ENCODE peak calls at places on chromosome 19, in five cellular contexts. J is stomach, L is A549, Y is lower leg skin, X is vagina. Z is an unnamed sample.

GRCh38 chr19:982567-983170 is 1.5 kb upstream of the WDR18 start:
- DNase-seq in Y (no peak), X (no peak), L (peak), J (peak), Z (peak)

GRCh38 chr19:29841559-29842367 is 30.0 kb downstream of the CCNE1 start:
- DNase-seq in L (peak), Y (no peak), X (no peak), J (no peak), Z (no peak)

GRCh38 chr19:35154535-35155406 is at the start of gene FXYD5:
- DNase-seq in J (peak), X (no peak), L (peak), Y (peak), Z (no peak)

GRCh38 chr19:3178973-3179738 is 587 bp downstream of the S1PR4 start:
- DNase-seq in L (no peak), Y (no peak), X (no peak), J (no peak), Z (no peak)

GRCh38 chr19:53917356-53917755 is 8.3 kb downstream of the CACNG7 start:
- DNase-seq in X (no peak), L (no peak), J (no peak), Y (no peak), Z (no peak)

GRCh38 chr19:29677001-29677781 is 11.9 kb downstream of the PLEKHF1 start:
- DNase-seq in Y (no peak), L (no peak), J (no peak), X (no peak), Z (no peak)

GRCh38 chr19:5719274-5719960 is 529 bp downstream of the LONP1 start:
- DNase-seq in Y (peak), L (no peak), X (no peak), J (no peak), Z (no peak)

GRCh38 chr19:23542562-23542961 is 144.4 kb downstream of the ZNF675 start:
- DNase-seq in Y (no peak), L (no peak), J (no peak), X (no peak), Z (no peak)

GRCh38 chr19:21047712-21048111 is 27.3 kb downstream of the ZNF430 start:
- DNase-seq in J (no peak), X (no peak), L (no peak), Y (no peak), Z (no peak)

GRCh38 chr19:47446534-47447469 is 24.9 kb downstream of the SLC8A2 start:
- DNase-seq in L (peak), Y (no peak), X (no peak), J (peak), Z (peak)

GRCh38 chr19:15641901-15642491 is 1.3 kb downstream of the CYP4F3 start:
- DNase-seq in Y (no peak), X (no peak), J (no peak), L (no peak), Z (no peak)

GRCh38 chr19:24062222-24062621 is 24.8 kb upstream of the ZNF254 start:
- DNase-seq in J (no peak), L (no peak), Y (no peak), X (no peak), Z (no peak)

GRCh38 chr19:9785367-9786331 is 17.1 kb upstream of the ZNF846 start:
- DNase-seq in X (peak), L (peak), J (peak), Y (peak), Z (peak)

GRCh38 chr19:7506385-7507328 is 9.2 kb upstream of the ZNF358 start:
- DNase-seq in X (no peak), J (peak), Y (peak), L (peak), Z (peak)

GRCh38 chr19:2014731-2015610 is 543 bp downstream of the BTBD2 start:
- DNase-seq in L (no peak), X (no peak), J (no peak), Y (no peak), Z (no peak)

GRCh38 chr19:28065026-28065425 is 1147.9 kb downstream of the UQCRFS1 start:
- DNase-seq in Y (no peak), X (no peak), J (no peak), L (no peak), Z (no peak)

GRCh38 chr19:852136-853013 is at the start of gene ELANE:
- DNase-seq in L (no peak), Y (no peak), X (no peak), J (no peak), Z (no peak)

GRCh38 chr19:7415163-7415856 is 66.6 kb downstream of the ARHGEF18 start:
- DNase-seq in J (peak), Y (no peak), L (peak), X (no peak), Z (peak)

GRCh38 chr19:48539503-48540096 is 12.4 kb upstream of the SULT2B1 start:
- DNase-seq in X (no peak), J (peak), L (peak), Y (no peak), Z (no peak)

GRCh38 chr19:737591-738093 is 13.3 kb upstream of the MISP start:
- DNase-seq in J (peak), X (no peak), L (peak), Y (no peak), Z (no peak)

GRCh38 chr19:39908803-39909202 is 25.6 kb downstream of the FCGBP start:
- DNase-seq in J (no peak), L (no peak), Y (no peak), X (peak), Z (no peak)

GRCh38 chr19:34171539-34171876 is 796 bp upstream of the LSM14A start:
- DNase-seq in X (no peak), J (no peak), Y (no peak), L (no peak), Z (no peak)

GRCh38 chr19:31290926-31291590 is 58.2 kb downstream of the TSHZ3 start:
- DNase-seq in J (no peak), Y (no peak), X (no peak), L (no peak), Z (no peak)

GRCh38 chr19:47058621-47059020 is 10.2 kb upstream of the TMEM160 start:
- DNase-seq in J (no peak), Y (no peak), X (no peak), L (no peak), Z (no peak)

GRCh38 chr19:16042533-16043085 is 33.7 kb upstream of the TPM4 start:
- DNase-seq in L (no peak), X (no peak), Y (no peak), J (no peak), Z (no peak)

GRCh38 chr19:55483681-55484361 is 1.2 kb upstream of the NAT14 start:
- DNase-seq in X (no peak), J (no peak), Y (no peak), L (no peak), Z (no peak)

GRCh38 chr19:55485439-55486011 is 537 bp downstream of the NAT14 start:
- DNase-seq in X (no peak), J (no peak), Y (no peak), L (no peak), Z (no peak)

GRCh38 chr19:55482967-55483671 is 1.9 kb upstream of the NAT14 start:
- DNase-seq in X (no peak), L (no peak), Y (no peak), J (no peak), Z (no peak)

GRCh38 chr19:55486043-55486970 is 1.3 kb downstream of the NAT14 start:
- DNase-seq in X (no peak), J (no peak), Y (no peak), L (no peak), Z (no peak)

DNA sequence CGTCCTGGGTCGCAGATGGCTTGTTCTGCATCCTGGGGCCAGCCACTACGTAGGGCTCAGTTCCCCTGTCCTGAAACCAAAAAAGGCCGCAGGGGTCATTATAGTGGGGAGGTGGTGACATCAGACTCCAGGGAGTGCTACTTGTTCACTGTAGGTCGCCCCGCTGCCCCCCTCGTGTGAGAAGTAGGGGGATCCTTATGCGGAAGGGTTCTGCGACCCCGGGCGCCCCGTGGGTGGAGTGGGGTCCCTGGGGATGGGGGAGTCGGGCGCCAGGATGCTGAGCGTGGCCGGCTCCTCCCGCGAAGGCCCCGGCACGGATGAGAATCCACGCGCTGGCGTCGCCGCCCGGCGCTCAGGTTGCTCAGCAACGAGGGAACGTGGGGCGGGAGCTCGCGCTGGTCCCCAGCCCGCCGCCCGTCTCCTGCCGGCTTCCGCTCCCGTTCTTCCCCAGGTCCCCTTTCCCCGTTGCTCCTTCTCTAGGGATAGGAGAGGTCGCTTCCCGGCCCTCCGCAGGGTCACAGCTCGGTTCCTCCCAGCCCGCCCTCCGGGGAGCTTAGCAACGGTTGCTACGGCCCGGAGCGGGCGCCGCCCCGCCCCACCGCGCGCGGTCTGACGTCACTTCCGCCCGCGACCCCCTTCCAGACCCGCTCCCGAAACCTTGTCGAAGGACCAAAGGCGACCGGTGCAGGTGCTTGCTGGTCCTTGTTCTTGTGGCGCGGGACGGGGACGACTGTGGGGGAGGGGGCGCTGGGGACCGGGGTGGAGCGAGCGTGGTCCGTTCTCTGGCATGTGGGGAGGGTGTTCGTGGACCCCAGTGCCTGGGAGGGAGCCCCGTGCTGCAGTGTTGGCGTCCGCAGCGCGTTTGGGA is at the start of gene NAT14:
- DNase-seq in L (peak), X (no peak), J (peak), Y (no peak), Z (peak)
- TF ChIP-seq POLR2A in L (peak), X (no peak), J (no peak), Y (no peak), Z (no peak)

DNA sequence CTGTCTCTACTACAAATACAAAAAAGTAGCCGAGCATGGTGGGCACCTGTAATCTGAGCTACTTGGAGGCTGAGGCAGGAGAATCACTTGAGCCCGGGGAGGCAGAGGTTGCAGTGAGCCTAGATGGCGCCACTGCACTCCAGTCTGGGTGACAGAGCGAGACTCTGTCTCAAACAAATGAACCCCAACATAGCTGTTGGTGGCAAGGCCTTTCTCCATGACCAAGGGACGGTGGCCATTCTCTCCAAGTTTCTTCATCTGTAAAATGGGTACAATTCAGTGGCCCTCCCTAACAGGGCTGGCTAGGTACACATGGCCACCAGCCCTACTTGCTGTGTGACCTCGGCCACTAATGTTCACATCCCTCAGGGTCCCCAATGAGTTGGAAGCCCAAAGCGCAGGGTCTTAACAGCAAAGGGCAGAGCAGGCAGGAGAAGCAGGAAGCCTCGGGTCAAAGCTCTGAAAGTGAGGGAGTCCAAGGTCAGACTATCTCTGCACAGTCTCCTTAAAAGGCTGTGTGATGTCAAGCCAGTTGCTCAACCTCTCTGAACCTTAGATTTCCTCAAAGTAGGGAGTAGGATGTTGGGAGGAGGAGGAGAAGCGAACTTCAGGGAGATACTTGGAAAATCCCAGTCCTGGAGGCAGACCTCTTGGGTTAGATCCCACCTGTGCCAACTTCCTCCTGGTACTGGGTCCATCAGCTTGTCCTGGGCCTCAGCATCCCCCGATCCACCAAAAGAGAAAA is 2.7 kb downstream of the JUND start:
- DNase-seq in L (peak), Y (no peak), X (no peak), J (peak), Z (no peak)
- TF ChIP-seq CTCF in L (peak), Y (no peak), X (no peak), J (no peak), Z (no peak)

GRCh38 chr19:50796128-50796633 is 6.0 kb downstream of the ACP4 start:
- DNase-seq in X (no peak), Y (no peak), J (no peak), L (peak), Z (no peak)
- TF ChIP-seq POLR2A in X (no peak), Y (no peak), J (no peak), L (no peak), Z (no peak)

GRCh38 chr19:55605637-55606470 is at the start of gene ZNF865:
- DNase-seq in J (peak), Y (peak), X (no peak), L (peak), Z (peak)
- TF ChIP-seq CTCF in J (no peak), Y (no peak), X (peak), L (peak), Z (peak)

GRCh38 chr19:49641688-49642487 is at the start of gene SCAF1:
- DNase-seq in Y (peak), L (peak), X (peak), J (peak), Z (peak)
- TF ChIP-seq POLR2A in Y (no peak), L (peak), X (peak), J (no peak), Z (peak)

DNA sequence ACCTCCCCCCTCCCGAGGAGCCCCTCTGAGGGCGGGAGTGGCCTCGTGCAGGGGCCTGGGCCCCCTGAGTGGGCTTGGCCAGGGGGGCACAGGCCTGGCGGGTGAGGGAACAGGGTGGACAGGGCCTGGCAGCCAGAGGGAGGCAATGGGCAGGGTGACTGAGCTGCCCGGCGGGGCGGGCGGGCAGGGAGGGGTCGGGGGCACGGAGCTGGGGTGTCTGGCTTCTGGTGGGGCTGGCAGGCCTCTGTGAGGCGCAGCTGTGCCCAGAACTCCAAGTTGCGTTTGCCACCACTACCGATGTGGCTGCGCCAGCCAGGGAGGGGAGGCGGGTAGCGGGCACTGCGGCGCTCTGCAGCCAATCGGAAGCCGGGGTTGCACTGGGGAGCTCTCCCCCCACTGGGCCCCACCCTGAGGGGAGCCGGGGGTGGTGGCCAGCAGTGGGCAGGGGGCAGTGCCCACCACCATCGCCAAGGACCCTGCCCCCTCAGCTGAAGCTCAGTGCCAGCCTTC is 7.2 kb downstream of the NFIX start:
- DNase-seq in J (peak), X (no peak), L (no peak), Y (no peak), Z (no peak)
- TF ChIP-seq CTCF in J (no peak), X (no peak), L (no peak), Y (no peak), Z (no peak)

GRCh38 chr19:38562096-38562495 is 55.7 kb downstream of the MAP4K1 start:
- DNase-seq in X (no peak), L (no peak), Y (no peak), J (no peak), Z (no peak)

GRCh38 chr19:38561658-38562057 is 56.1 kb downstream of the MAP4K1 start:
- DNase-seq in X (no peak), Y (no peak), J (no peak), L (no peak), Z (no peak)

GRCh38 chr19:38559428-38560401 is 58.0 kb downstream of the MAP4K1 start:
- DNase-seq in L (no peak), J (no peak), X (no peak), Y (no peak), Z (no peak)

GRCh38 chr19:38563475-38563874 is 54.3 kb downstream of the MAP4K1 start:
- DNase-seq in J (no peak), Y (no peak), X (no peak), L (no peak), Z (no peak)

DNA sequence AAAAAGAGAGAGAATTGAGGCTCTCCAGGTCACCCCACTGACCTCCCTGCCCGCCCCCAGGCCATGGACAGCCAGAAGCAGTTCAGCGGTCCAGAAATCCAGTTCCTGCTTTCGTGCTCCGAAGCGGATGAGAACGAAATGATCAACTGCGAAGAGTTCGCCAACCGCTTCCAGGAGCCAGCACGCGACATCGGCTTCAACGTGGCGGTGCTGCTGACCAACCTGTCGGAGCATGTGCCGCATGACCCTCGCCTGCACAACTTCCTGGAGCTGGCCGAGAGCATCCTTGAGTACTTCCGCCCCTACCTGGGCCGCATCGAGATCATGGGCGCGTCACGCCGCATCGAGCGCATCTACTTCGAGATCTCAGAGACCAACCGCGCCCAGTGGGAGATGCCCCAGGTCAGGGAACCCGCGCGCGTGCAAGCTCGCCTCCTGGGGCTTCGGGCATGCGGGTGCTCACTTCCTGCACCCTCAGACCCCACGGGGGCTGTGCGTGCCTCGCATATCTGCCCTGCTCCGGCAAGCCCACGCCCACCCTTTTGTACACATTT is 56.6 kb downstream of the MAP4K1 start:
- DNase-seq in J (no peak), X (no peak), Y (no peak), L (no peak), Z (peak)
- TF ChIP-seq POLR2A in J (no peak), X (no peak), Y (no peak), L (peak), Z (no peak)

DNA sequence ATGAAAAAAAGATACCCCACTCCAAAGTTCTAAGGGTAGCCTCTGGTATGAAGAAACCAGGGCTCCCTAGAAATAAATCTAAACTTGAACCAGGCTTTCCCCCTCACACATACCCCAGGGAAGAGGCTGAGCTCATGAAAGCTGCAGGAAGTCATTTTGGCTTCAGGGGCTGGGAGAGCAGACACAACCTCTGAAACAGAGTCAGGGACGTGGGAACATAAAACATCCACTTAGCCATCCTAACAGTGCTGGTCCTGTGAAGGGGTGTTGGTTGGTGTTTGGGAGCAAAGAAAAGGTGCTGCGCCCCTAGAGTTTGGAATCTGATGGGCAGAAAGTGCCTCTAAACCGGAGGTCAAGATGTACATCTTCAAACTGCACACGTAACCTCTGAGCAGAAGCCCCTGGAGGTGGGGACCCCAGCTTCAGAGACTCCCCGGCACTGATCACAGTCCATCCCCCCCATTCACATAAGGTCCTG is 15.8 kb downstream of the RAB3D start:
- DNase-seq in X (no peak), L (no peak), Y (no peak), J (no peak), Z (no peak)
- TF ChIP-seq CTCF in X (no peak), L (no peak), Y (no peak), J (no peak), Z (no peak)

GRCh38 chr19:36489139-36489919 is at the start of gene ZNF566:
- DNase-seq in J (peak), X (no peak), L (peak), Y (peak), Z (peak)
- TF ChIP-seq POLR2A in J (no peak), X (no peak), L (peak), Y (no peak), Z (no peak)

Z was measured in testis.